ENCODE peak calls at places on chromosomes 1 and 21, in seven cellular contexts. S, G, C, N, V, F and A are unnamed samples.

GRCh38 chr1:94650301-94650700 is 108.7 kb upstream of the F3 start:
- DNase-seq in S (no peak), G (no peak), C (no peak), N (no peak), V (no peak), F (no peak), A (no peak)

GRCh38 chr1:9890224-9890731 is 19.8 kb downstream of the CTNNBIP1 start:
- DNase-seq in S (no peak), G (peak), C (no peak), N (peak), V (no peak), F (no peak), A (peak)

GRCh38 chr21:41648591-41649031 is 118.2 kb downstream of the RIPK4 start:
- DNase-seq in S (no peak), G (no peak), C (no peak), N (no peak), V (no peak), F (no peak), A (peak)

GRCh38 chr1:212613440-212614335 is 5.1 kb downstream of the ATF3 start:
- DNase-seq in S (no peak), G (no peak), C (no peak), N (no peak), V (no peak), F (no peak), A (peak)

GRCh38 chr1:240234477-240235225 is 143.0 kb downstream of the FMN2 start:
- DNase-seq in S (no peak), G (no peak), C (no peak), N (no peak), V (no peak), F (no peak), A (peak)

GRCh38 chr1:37035828-37036666 is 1.7 kb upstream of the GRIK3 start:
- DNase-seq in S (no peak), G (no peak), C (no peak), N (no peak), V (peak), F (no peak), A (no peak)

GRCh38 chr1:205351984-205352713 is 4.6 kb downstream of the KLHDC8A start:
- DNase-seq in S (no peak), G (no peak), C (no peak), N (peak), V (no peak), F (no peak), A (peak)

GRCh38 chr1:6273380-6273891 is 12.5 kb upstream of the GPR153 start:
- DNase-seq in S (no peak), G (no peak), C (no peak), N (no peak), V (no peak), F (no peak), A (peak)

GRCh38 chr1:59139396-59139795 is 157.5 kb upstream of the FGGY start:
- DNase-seq in S (no peak), G (no peak), C (no peak), N (peak), V (no peak), F (no peak), A (peak)

GRCh38 chr1:201259476-201260235 is 23.6 kb upstream of the PKP1 start:
- DNase-seq in S (no peak), G (no peak), C (no peak), N (no peak), V (no peak), F (no peak), A (no peak)

GRCh38 chr1:182588460-182589396 is at the start of gene RNASEL:
- DNase-seq in S (peak), G (peak), C (peak), N (peak), V (peak), F (peak), A (peak)

GRCh38 chr1:151972533-151973270 is 21.0 kb downstream of the S100A10 start:
- DNase-seq in S (no peak), G (peak), C (peak), N (peak), V (peak), F (peak), A (peak)

GRCh38 chr1:240582953-240583352 is 29.0 kb downstream of the GREM2 start:
- DNase-seq in S (no peak), G (no peak), C (no peak), N (no peak), V (no peak), F (no peak), A (no peak)

GRCh38 chr1:42733415-42734200 is 6.4 kb downstream of the CLDN19 start:
- DNase-seq in S (no peak), G (no peak), C (no peak), N (no peak), V (no peak), F (no peak), A (no peak)

GRCh38 chr1:229230893-229231753 is 39.8 kb upstream of the RAB4A start:
- DNase-seq in S (no peak), G (no peak), C (no peak), N (peak), V (no peak), F (no peak), A (peak)

GRCh38 chr1:100462291-100463040 is 75.5 kb upstream of the GPR88 start:
- DNase-seq in S (no peak), G (no peak), C (no peak), N (no peak), V (no peak), F (no peak), A (no peak)

GRCh38 chr1:46041974-46042373 is 90.5 kb downstream of the PIK3R3 start:
- DNase-seq in S (no peak), G (no peak), C (no peak), N (no peak), V (no peak), F (no peak), A (no peak)

GRCh38 chr1:54945393-54945936 is 35.0 kb upstream of the TMEM61 start:
- DNase-seq in S (no peak), G (no peak), C (no peak), N (peak), V (no peak), F (no peak), A (peak)

GRCh38 chr1:119958223-119958622 is 61.9 kb upstream of the ADAM30 start:
- DNase-seq in S (no peak), G (no peak), C (no peak), N (no peak), V (no peak), F (no peak), A (no peak)

GRCh38 chr1:13513885-13514546 is at the start of gene LRRC38:
- DNase-seq in S (peak), G (peak), C (no peak), N (no peak), V (peak), F (no peak), A (peak)

GRCh38 chr1:204673909-204674701 is 11.4 kb downstream of the LRRN2 start:
- DNase-seq in S (no peak), G (no peak), C (no peak), N (no peak), V (no peak), F (no peak), A (no peak)

GRCh38 chr1:115761601-115762302 is 6.8 kb downstream of the CASQ2 start:
- DNase-seq in S (no peak), G (no peak), C (no peak), N (no peak), V (no peak), F (no peak), A (peak)

GRCh38 chr21:43921979-43922945 is 57.2 kb downstream of the AGPAT3 start:
- DNase-seq in S (peak), G (no peak), C (no peak), N (no peak), V (no peak), F (peak), A (no peak)

GRCh38 chr1:155322571-155322952 is 1.9 kb downstream of the RUSC1 start:
- DNase-seq in S (no peak), G (peak), C (peak), N (no peak), V (peak), F (no peak), A (peak)

GRCh38 chr1:209689484-209689883 is 14.3 kb downstream of the G0S2 start:
- DNase-seq in S (no peak), G (no peak), C (no peak), N (peak), V (no peak), F (no peak), A (peak)

GRCh38 chr1:222904451-222904850 is 89.6 kb downstream of the DISP1 start:
- DNase-seq in S (no peak), G (no peak), C (no peak), N (no peak), V (no peak), F (no peak), A (no peak)

GRCh38 chr1:182762536-182762935 is 27.0 kb upstream of the NPL start:
- DNase-seq in S (no peak), G (no peak), C (no peak), N (no peak), V (no peak), F (no peak), A (no peak)